ENCODE peak calls at places on chromosome 17, in five cellular contexts. W is T-cell, Q is T-helper 2 cell, B is fibroblast of villous mesenchyme, Y is GM10248. I is an unnamed sample.
A peak's percentile ranks its signal among the peaks of the same experiment; 100 is the strongest.

GRCh38 chr17:77207689-77208216 is 67.0 kb downstream of the SEC14L1 start:
- DNase-seq in W (no peak), B (no peak), Y (no peak), Q (no peak), I (no peak)

GRCh38 chr17:42286411-42287295 is 1.6 kb upstream of the STAT5A start:
- DNase-seq in W (no peak), Q (no peak), B (no peak), Y (no peak), I (no peak)

GRCh38 chr17:2481760-2482159 is 29.9 kb downstream of the METTL16 start:
- DNase-seq in Y (no peak), B (no peak), Q (no peak), W (no peak), I (no peak)

GRCh38 chr17:79065105-79065670 is 9.4 kb upstream of the ENGASE start:
- DNase-seq in W (peak; percentile 49), Q (peak; percentile 34), B (peak; percentile 58), Y (peak; percentile 33), I (no peak)

GRCh38 chr17:48456584-48456983 is 26.6 kb upstream of the SKAP1 start:
- DNase-seq in W (no peak), Q (no peak), B (no peak), Y (no peak), I (no peak)

GRCh38 chr17:42502926-42503325 is 33.1 kb upstream of the NAGLU start:
- DNase-seq in Y (no peak), Q (no peak), B (no peak), W (no peak), I (no peak)

GRCh38 chr17:34981538-34982241 is 1.4 kb downstream of the LIG3 start:
- DNase-seq in Q (no peak), Y (no peak), B (peak; percentile 80), W (no peak), I (no peak)

GRCh38 chr17:73476890-73477350 is 165.1 kb upstream of the CDC42EP4 start:
- DNase-seq in B (no peak), Y (no peak), Q (no peak), W (no peak), I (no peak)

GRCh38 chr17:55706808-55707773 is 15.6 kb downstream of the TMEM100 start:
- DNase-seq in Y (no peak), W (no peak), Q (no peak), B (no peak), I (no peak)

GRCh38 chr17:35063514-35064223 is at the start of gene RFFL:
- DNase-seq in Y (peak; percentile 81), W (peak; percentile 86), B (peak; percentile 99), Q (peak; percentile 76), I (peak; percentile 45)

GRCh38 chr17:81027038-81027437 is 7.9 kb upstream of the BAIAP2 start:
- DNase-seq in W (no peak), Y (no peak), B (no peak), Q (no peak), I (no peak)

GRCh38 chr17:46045639-46046038 is 46.6 kb downstream of the STH start:
- DNase-seq in Y (no peak), W (no peak), B (no peak), Q (no peak), I (no peak)